ENCODE peak calls at places on chromosomes 5 and 9, in six cellular contexts. X is HepG2, N is HCT116, Q is transverse colon, P is stomach, E is suprapubic skin. O is an unnamed sample.

GRCh38 chr9:31776471-31776870 is 608.0 kb upstream of the ACO1 start:
- DNase-seq in X (no peak), N (no peak), Q (no peak), P (peak; percentile 32), E (no peak), O (no peak)

GRCh38 chr5:127550652-127551409 is 33.4 kb downstream of the PRRC1 start:
- DNase-seq in X (no peak), N (no peak), Q (no peak), P (no peak), E (no peak), O (no peak)

GRCh38 chr5:68755293-68755692 is 338.5 kb upstream of the SLC30A5 start:
- DNase-seq in X (no peak), N (no peak), Q (no peak), P (no peak), E (no peak), O (no peak)

GRCh38 chr9:107545036-107545435 is 55.5 kb upstream of the KLF4 start:
- DNase-seq in X (no peak), N (no peak), Q (no peak), P (no peak), E (no peak), O (no peak)

GRCh38 chr5:19175776-19176570 is 812.0 kb downstream of the CDH18 start:
- DNase-seq in X (no peak), N (no peak), Q (no peak), P (no peak), E (no peak), O (no peak)

GRCh38 chr9:21317956-21318923 is 13.1 kb upstream of the IFNA5 start:
- DNase-seq in X (peak; percentile 24), N (no peak), Q (peak; percentile 18), P (peak; percentile 45), E (no peak), O (no peak)

GRCh38 chr5:111134080-111134479 is 41.9 kb downstream of the WDR36 start:
- DNase-seq in X (no peak), N (no peak), Q (no peak), P (no peak), E (no peak), O (no peak)

GRCh38 chr5:105508519-105508918 is 1945.9 kb upstream of the NUDT12 start:
- DNase-seq in X (no peak), N (no peak), Q (no peak), P (no peak), E (no peak), O (no peak)

GRCh38 chr5:53023969-53024368 is 34.8 kb downstream of the ITGA2 start:
- DNase-seq in X (no peak), N (no peak), Q (no peak), P (no peak), E (no peak), O (no peak)

GRCh38 chr5:80346055-80346454 is 26.3 kb downstream of the SPZ1 start:
- DNase-seq in X (peak; percentile 44), N (peak; percentile 48), Q (peak; percentile 30), P (no peak), E (no peak), O (no peak)
- TF ChIP-seq CTCF in X (peak; percentile 70), N (peak; percentile 74), Q (peak; percentile 37), P (no peak), E (no peak), O (peak; percentile 31)

GRCh38 chr5:149486726-149487635 is 64.3 kb downstream of the CSNK1A1 start:
- DNase-seq in X (peak; percentile 61), N (no peak), Q (no peak), P (no peak), E (no peak), O (no peak)
- TF ChIP-seq POLR2AphosphoS5 in X (no peak), N (no peak), Q (no peak), P (no peak), E (no peak), O (no peak)

DNA sequence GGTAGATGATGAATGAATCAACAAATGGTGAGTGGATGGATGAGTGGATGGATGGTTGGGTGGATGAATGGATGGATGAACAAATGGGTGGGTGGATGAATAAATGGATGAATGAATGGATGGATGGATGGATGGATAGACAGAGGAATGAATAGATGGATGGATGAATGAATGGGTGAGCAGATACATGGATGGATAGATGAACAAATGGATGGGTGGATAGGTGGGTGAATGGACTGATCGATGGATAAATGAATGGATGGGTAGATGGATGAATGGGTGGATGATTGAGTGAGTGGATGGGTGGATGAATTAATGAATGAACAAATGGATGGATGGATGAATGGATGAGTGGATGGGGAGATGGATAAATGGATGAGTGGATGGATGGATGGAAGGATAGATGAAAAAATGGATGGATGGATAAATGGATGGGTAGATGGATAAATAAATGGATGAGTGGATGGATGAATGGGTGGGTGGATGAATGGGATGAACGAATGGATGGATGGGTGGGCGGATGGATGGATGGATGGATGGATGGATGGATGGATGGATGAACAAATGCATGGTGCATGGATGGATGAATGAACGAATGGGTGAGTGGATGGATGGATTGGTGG is 85.7 kb downstream of the PHF2 start:
- DNase-seq in X (no peak), N (no peak), Q (no peak), P (no peak), E (no peak), O (no peak)
- TF ChIP-seq POLR2A in X (no peak), N (no peak), Q (no peak), P (no peak), E (no peak), O (no peak)

GRCh38 chr9:129177443-129177790 is 644 bp downstream of the IER5L start:
- DNase-seq in X (no peak), N (no peak), Q (no peak), P (no peak), E (no peak), O (no peak)
- TF ChIP-seq CTCF in X (no peak), N (no peak), Q (no peak), P (no peak), E (no peak), O (no peak)

DNA sequence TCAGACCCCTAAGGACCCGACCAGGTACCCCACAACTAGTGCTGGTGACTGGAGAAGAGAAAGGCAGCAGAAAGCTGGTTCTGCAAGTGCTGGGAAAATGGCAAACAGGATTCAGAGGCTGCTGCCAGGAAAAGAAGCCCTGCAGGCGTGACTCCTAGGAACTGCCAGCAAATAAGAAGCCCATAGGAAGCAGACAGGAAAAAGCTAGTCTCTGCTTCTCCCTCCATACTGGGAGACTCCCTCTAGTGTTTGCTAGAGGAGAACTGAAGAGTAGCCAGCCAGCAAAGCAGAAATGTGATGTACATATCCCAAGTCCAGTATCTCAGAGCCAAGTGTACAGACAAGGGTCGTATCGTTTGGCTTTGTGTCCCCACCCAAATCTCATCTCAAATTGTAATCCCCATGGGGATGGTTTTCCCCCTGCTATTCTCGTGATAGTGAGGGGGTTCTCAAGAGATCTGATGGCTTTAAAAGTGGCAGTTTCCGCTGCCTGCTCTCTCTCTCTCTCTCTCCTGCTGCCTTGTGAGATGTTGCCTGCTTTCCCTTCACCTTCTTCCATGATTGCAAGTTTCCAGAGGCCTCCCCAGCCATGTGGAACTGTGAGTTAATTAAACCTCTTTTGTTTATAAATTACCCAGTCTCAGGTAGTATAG is 38.1 kb upstream of the TUSC1 start:
- DNase-seq in X (peak; percentile 6), N (no peak), Q (peak; percentile 15), P (peak; percentile 55), E (no peak), O (peak; percentile 30)
- TF ChIP-seq POLR2AphosphoS5 in X (no peak), N (no peak), Q (no peak), P (no peak), E (no peak), O (no peak)

GRCh38 chr5:348726-349125 is 27.2 kb downstream of the AHRR start:
- DNase-seq in X (no peak), N (no peak), Q (no peak), P (no peak), E (no peak), O (no peak)

GRCh38 chr5:345404-346195 is 24.1 kb downstream of the AHRR start:
- DNase-seq in X (no peak), N (no peak), Q (no peak), P (no peak), E (no peak), O (no peak)

GRCh38 chr5:347712-348284 is 26.3 kb downstream of the AHRR start:
- DNase-seq in X (no peak), N (no peak), Q (no peak), P (no peak), E (no peak), O (no peak)

GRCh38 chr5:344668-345067 is 23.2 kb downstream of the AHRR start:
- DNase-seq in X (no peak), N (no peak), Q (no peak), P (no peak), E (no peak), O (no peak)

DNA sequence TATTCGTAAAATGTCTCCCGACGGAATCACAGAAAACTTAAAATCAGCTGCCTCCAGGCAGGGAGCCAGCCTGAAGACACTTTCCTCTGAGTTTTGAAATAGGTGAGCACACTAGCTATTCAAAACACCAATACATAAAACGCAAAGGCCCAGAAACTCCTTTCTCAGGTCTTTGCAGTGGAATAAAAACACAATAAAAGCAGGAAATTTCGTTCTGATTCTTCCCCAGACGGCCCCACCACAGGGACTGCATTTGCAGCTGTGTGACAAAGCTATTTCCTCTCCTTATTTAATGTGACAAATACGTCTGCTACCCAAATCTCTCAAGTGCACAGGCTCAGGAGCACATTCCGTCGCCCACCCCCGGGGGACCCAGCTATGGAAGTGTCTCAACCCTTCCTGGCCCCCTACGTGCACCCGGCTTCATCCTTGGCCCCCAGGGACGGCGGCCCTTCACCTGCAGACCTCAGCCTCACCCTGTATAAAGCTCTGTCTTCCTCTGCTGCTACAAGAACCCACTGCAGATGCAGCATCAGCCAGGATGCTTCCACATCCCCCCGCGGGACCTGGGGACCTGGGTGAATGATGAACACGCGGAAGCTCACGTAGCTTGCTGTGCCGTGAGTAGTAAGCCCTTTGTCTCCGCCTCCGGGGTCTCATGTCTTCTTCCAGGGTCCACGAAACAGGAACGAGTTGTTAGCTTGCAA is 24.9 kb downstream of the AHRR start:
- DNase-seq in X (no peak), N (no peak), Q (no peak), P (no peak), E (no peak), O (no peak)
- TF ChIP-seq POLR2A in X (no peak), N (no peak), Q (no peak), P (no peak), E (no peak), O (no peak)

GRCh38 chr9:121390372-121390771 is 20.3 kb upstream of the STOM start:
- DNase-seq in X (no peak), N (no peak), Q (no peak), P (no peak), E (no peak), O (no peak)
- TF ChIP-seq CTCF in X (no peak), N (no peak), Q (no peak), P (no peak), E (no peak), O (no peak)

O was measured in spleen.